ENCODE peak calls at places on chromosome 16, in ten cellular contexts. Y is astrocyte of the cerebellum, B is cardiac muscle cell, X is HFFc6, S is fibroblast of villous mesenchyme, I is brain microvascular endothelial cell, M is K562, Q is GM13977, N is breast epithelium, O is GM20000. H is an unnamed sample.

GRCh38 chr16:12906765-12907516 is 5.5 kb downstream of the SHISA9 start:
- DNase-seq in Y (no peak), B (no peak), X (no peak), S (no peak), I (no peak), M (no peak), Q (no peak), N (no peak), O (no peak), H (no peak)

GRCh38 chr16:85568519-85568918 is 44.6 kb upstream of the GSE1 start:
- DNase-seq in Y (no peak), B (no peak), X (no peak), S (no peak), I (no peak), M (no peak), Q (no peak), N (no peak), O (no peak), H (no peak)

GRCh38 chr16:13961099-13961811 is 41.3 kb downstream of the ERCC4 start:
- DNase-seq in Y (peak; percentile 19), B (peak; percentile 36), X (no peak), S (peak; percentile 82), I (peak; percentile 41), M (no peak), Q (no peak), N (no peak), O (no peak), H (peak; percentile 35)

GRCh38 chr16:81238296-81239011 is at the start of gene BCO1:
- DNase-seq in Y (peak; percentile 68), B (no peak), X (peak; percentile 40), S (peak; percentile 77), I (peak; percentile 37), M (no peak), Q (no peak), N (no peak), O (no peak), H (no peak)

GRCh38 chr16:17293813-17294558 is 176.8 kb downstream of the XYLT1 start:
- DNase-seq in Y (no peak), B (no peak), X (no peak), S (no peak), I (no peak), M (no peak), Q (no peak), N (no peak), O (no peak), H (no peak)

GRCh38 chr16:58510097-58510775 is 5.1 kb upstream of the SETD6 start:
- DNase-seq in Y (no peak), B (no peak), X (no peak), S (no peak), I (no peak), M (no peak), Q (no peak), N (no peak), O (no peak), H (no peak)

GRCh38 chr16:25895371-25895770 is 203.6 kb downstream of the HS3ST4 start:
- DNase-seq in Y (no peak), B (no peak), X (no peak), S (no peak), I (no peak), M (no peak), Q (no peak), N (no peak), O (no peak), H (no peak)

GRCh38 chr16:25374556-25374955 is 116.9 kb upstream of the ZKSCAN2 start:
- DNase-seq in Y (no peak), B (no peak), X (no peak), S (no peak), I (no peak), M (no peak), Q (no peak), N (no peak), O (no peak), H (no peak)

GRCh38 chr16:58999751-59000150 is 265.6 kb upstream of the GOT2 start:
- DNase-seq in Y (no peak), B (no peak), X (no peak), S (no peak), I (no peak), M (no peak), Q (no peak), N (no peak), O (no peak), H (no peak)

GRCh38 chr16:31352344-31353115 is 2.4 kb upstream of the ITGAX start:
- DNase-seq in Y (no peak), B (no peak), X (no peak), S (no peak), I (no peak), M (no peak), Q (no peak), N (no peak), O (no peak), H (no peak)

GRCh38 chr16:55701442-55702319 is 45.9 kb downstream of the SLC6A2 start:
- DNase-seq in Y (peak; percentile 6), B (peak; percentile 65), X (peak; percentile 33), S (peak; percentile 29), I (peak; percentile 20), M (peak; percentile 75), Q (peak; percentile 50), N (peak; percentile 28), O (peak; percentile 59), H (peak; percentile 20)
- TF ChIP-seq CTCF in Y (peak; percentile 63), B (peak; percentile 53), X (peak; percentile 83), S (peak; percentile 58), I (peak; percentile 76), M (peak; percentile 82), Q (peak; percentile 75), N (peak; percentile 67), O (peak; percentile 41), H (peak; percentile 57)

DNA sequence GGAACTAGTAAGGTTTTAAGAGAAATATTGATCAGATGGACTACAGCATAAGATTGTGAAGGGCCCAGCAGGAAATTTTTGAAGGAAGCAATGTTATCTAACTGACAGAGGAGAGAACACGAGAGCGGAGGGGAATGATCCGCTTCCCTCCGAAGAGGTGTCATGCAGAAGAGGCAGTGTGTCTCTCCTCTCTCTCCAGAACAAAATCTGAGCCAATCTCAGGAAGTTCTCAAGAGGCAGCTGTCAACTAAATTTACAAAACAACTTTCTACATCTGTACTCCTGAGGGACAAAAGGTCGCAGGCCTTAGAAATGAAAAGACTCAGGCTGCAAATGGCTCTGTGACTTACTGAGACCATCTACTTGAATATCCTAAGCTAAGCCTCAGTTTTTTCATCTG is 224.6 kb upstream of the CDH5 start:
- DNase-seq in Y (no peak), B (peak; percentile 64), X (no peak), S (no peak), I (no peak), M (no peak), Q (no peak), N (no peak), O (no peak), H (no peak)
- TF ChIP-seq CTCF in Y (no peak), B (no peak), X (no peak), S (no peak), I (no peak), M (no peak), Q (no peak), N (no peak), O (no peak), H (no peak)

DNA sequence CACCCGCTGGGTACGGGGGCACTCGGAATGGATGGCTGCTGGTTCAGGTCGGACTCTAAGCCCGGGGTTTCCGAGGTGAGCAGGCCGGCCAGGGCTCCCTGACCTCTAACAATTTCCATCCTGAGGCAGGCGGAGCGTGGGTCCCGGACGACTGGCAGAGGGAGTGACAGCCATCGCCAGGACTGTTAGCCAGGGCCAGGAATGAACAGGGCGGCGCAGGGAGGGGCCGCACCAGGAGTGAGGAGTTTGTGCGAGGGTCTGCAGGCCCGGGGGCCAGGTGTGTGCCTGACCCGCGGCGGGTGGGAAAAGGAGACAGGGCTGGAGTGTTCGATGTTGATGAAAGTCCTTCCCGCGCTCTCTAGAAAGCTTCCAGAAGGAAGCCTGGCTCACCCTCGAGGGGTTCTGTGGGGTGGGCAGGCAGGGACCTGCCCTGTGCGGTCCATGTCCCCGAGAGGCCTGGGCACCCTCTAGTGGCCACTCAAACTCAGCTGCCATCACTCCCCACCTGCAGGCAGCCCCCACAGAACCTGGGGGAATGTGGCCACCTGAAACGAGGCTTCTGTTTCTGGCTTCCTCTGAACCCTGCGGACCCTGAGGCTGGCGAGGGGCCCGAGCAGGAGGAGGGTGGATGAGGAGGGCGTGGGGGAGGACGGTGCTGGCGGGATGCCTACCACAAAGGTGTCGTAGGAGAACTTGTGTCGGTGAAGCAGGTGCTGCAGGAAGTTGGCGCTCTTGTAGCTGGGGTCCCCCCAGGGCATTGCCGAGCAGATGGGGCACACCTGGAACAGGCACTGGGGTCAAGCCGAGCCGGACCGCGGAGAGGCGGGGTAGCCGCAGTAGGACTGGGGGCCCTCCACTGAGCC is 8.1 kb downstream of the RNF166 start:
- DNase-seq in Y (no peak), B (peak; percentile 13), X (no peak), S (no peak), I (no peak), M (no peak), Q (no peak), N (no peak), O (no peak), H (no peak)
- TF ChIP-seq CTCF in Y (peak; percentile 47), B (peak; percentile 32), X (peak; percentile 61), S (peak; percentile 32), I (peak; percentile 64), M (peak; percentile 64), Q (peak; percentile 39), N (no peak), O (no peak), H (peak; percentile 33)

DNA sequence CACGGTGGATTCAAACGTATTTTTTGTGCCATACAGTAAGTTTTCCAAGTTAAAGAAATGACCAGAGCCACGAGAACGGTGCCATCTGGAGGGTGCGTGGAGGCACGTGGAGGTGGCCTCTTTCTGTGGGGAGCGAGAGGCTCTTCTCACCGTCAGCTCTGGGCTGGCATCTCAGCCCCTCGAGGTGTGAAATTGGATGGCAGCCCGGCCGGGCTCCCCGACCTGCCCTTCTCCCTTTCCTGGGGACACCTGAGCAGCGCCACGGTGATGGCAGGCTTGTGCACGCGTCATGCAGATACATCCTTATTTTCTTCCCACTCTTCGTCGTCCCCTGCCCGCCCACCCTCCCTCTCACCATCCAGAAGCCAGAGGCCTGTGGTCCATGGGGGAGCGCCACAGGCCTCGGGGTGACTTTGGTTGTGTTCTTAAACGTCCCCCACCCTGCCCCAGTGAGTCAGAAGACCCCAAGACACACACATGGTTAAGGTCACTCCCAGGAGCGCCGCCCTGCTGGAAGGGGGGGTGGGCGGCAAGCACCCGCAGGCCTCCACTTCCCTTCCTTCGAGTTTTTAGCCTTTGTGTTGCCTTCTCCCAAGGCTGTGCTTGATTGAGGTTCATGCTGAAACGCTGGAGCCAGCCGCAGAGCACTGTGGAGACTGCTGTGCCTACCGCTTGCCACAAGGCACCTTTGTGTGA is 109.4 kb downstream of the BANP start:
- DNase-seq in Y (no peak), B (no peak), X (no peak), S (no peak), I (no peak), M (peak; percentile 46), Q (peak; percentile 23), N (no peak), O (no peak), H (no peak)
- TF ChIP-seq CTCF in Y (peak; percentile 10), B (no peak), X (peak; percentile 40), S (peak; percentile 6), I (no peak), M (peak; percentile 19), Q (peak; percentile 29), N (no peak), O (no peak), H (peak; percentile 2)

DNA sequence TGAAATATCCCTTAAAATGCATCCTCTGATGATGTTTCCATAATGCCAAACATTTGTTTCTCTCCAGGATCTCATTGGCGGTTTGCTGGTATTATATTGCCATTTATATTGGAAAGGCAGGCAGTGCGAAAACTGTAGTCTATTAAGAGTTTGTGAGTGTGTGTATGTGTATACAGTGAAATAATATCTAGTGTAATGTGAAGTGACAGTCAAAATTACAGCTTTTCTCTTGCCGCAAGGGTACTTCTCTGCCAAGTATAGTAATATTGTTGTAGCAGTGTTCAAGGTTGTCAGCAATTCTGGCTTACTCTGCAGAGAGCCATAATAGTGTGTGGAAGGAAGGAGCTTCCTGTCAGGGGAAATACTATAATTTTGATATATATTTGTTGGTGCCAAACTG is 178.6 kb downstream of the WWOX start:
- DNase-seq in Y (no peak), B (no peak), X (no peak), S (no peak), I (no peak), M (no peak), Q (no peak), N (no peak), O (no peak), H (no peak)
- TF ChIP-seq CTCF in Y (no peak), B (no peak), X (no peak), S (no peak), I (no peak), M (no peak), Q (no peak), N (no peak), O (no peak), H (no peak)

H was measured in HFF-Myc.